ENCODE peak calls at places on chromosomes 4 and X, in eight cellular contexts. E is breast epithelium, Z is body of pancreas, F is colonic mucosa, M is lower lobe of right lung, U is psoas muscle, K is Peyer's patch, R is RWPE1. G is an unnamed sample.
A peak's percentile ranks its signal among the peaks of the same experiment; 100 is the strongest.

GRCh38 chr4:65344278-65344825 is 325.9 kb downstream of the EPHA5 start:
- DNase-seq in F (no peak), Z (no peak), U (no peak), K (no peak), E (no peak), M (no peak), R (no peak), G (no peak)

GRCh38 chrX:154082396-154083133 is 15.0 kb downstream of the MECP2 start:
- DNase-seq in U (no peak), Z (no peak), M (no peak), R (peak; percentile 19), E (no peak), F (no peak), K (no peak), G (no peak)

GRCh38 chr4:108335081-108335480 is 166.3 kb upstream of the LEF1 start:
- DNase-seq in R (no peak), U (no peak), M (no peak), K (no peak), Z (no peak), E (no peak), F (no peak), G (no peak)

GRCh38 chrX:13101439-13102139 is 57.2 kb upstream of the FAM9C start:
- DNase-seq in K (peak; percentile 42), R (peak; percentile 79), F (peak; percentile 83), Z (peak; percentile 70), M (peak; percentile 67), U (peak; percentile 71), E (peak; percentile 58), G (no peak)

GRCh38 chr4:2722033-2722432 is 34.1 kb downstream of the TNIP2 start:
- DNase-seq in F (no peak), K (no peak), E (no peak), U (no peak), R (no peak), M (no peak), Z (no peak), G (no peak)

GRCh38 chr4:42282081-42282901 is 115.0 kb upstream of the SHISA3 start:
- DNase-seq in R (peak; percentile 63), F (peak; percentile 59), E (no peak), Z (peak; percentile 49), K (no peak), U (peak; percentile 74), M (no peak), G (peak; percentile 43)

GRCh38 chr4:6449335-6449734 is 23.1 kb downstream of the PPP2R2C start:
- DNase-seq in K (no peak), U (no peak), F (no peak), Z (no peak), M (no peak), R (no peak), E (no peak), G (no peak)

GRCh38 chr4:154348657-154349056 is 142.9 kb downstream of the DCHS2 start:
- DNase-seq in R (no peak), K (no peak), F (no peak), M (no peak), Z (no peak), U (no peak), E (no peak), G (no peak)

GRCh38 chr4:122508083-122508482 is 51.6 kb upstream of the IL2 start:
- DNase-seq in E (no peak), F (no peak), K (no peak), R (no peak), M (no peak), U (no peak), Z (no peak), G (no peak)

GRCh38 chr4:2248821-2249261 is 6.9 kb upstream of the HAUS3 start:
- DNase-seq in F (no peak), R (no peak), M (peak; percentile 42), E (no peak), K (peak; percentile 13), Z (peak; percentile 5), U (peak; percentile 52), G (peak; percentile 4)

GRCh38 chrX:134599173-134599914 is 58.9 kb downstream of the PLAC1 start:
- DNase-seq in F (no peak), Z (no peak), U (no peak), M (no peak), K (no peak), R (no peak), E (no peak), G (no peak)

GRCh38 chr4:11565899-11566298 is 137.2 kb upstream of the HS3ST1 start:
- DNase-seq in M (no peak), U (no peak), R (no peak), Z (no peak), K (no peak), F (no peak), E (no peak), G (no peak)

GRCh38 chr4:64718091-64718490 is 308.8 kb upstream of the TECRL start:
- DNase-seq in K (no peak), U (no peak), Z (no peak), R (no peak), F (no peak), M (no peak), E (no peak), G (no peak)

GRCh38 chrX:57933321-57933720 is 23.1 kb upstream of the ZXDA start:
- DNase-seq in U (no peak), K (no peak), Z (no peak), F (no peak), R (no peak), M (no peak), E (no peak), G (no peak)

DNA sequence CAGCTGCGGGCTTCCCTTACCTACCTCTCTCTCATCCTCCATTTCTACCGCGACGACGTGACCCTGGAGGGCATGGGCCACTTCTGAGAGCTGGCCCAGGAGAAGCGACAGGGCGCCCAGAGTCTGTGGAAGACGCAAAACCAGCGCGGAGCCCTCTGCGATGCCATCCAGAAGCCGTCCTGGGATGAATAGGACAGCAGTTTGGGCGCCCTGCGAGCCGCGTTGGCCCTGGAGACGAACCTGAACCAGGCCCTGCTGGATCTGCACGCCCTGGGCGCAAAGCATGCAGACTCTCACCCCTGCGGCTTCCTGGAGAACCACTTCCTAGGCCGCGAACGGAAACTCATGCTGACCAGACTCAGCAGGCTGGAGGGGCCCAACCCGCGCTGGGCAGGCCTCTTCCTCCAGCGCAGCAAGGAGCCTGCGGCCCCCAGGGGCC is 52.7 kb upstream of the TMPRSS11F start:
- DNase-seq in U (no peak), M (peak; percentile 38), E (no peak), F (no peak), Z (no peak), K (no peak), R (no peak), G (no peak)
- H3K27ac ChIP-seq in U (no peak overlapping the region), M (no peak overlapping the region), E (no peak overlapping the region), F (no peak overlapping the region), Z (no peak overlapping the region), K (no peak overlapping the region), R (peak overlapping the region; percentile 5), G (no peak overlapping the region)

DNA sequence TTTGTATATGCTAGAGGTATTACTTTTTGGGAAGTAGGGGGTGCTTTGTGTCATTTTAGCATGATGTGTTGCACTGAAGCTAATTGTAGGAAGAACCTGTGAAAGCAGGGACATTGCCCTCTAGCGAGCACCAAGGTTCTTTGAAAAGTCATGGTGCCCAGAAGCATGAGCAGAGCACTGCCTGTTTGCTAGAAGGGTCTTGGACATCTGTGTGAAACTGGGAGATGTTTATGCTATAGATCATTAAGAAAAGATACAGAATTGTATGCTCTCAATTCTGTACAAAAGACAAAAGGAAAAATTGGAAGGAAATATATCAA is 14.7 kb downstream of the GRPR start:
- DNase-seq in U (no peak), F (no peak), M (no peak), E (no peak), Z (peak; percentile 34), K (no peak), R (no peak), G (no peak)
- TF ChIP-seq CTCF in U (no peak), F (no peak), M (no peak), E (no peak), Z (no peak), K (no peak), R (no peak), G (no peak)

DNA sequence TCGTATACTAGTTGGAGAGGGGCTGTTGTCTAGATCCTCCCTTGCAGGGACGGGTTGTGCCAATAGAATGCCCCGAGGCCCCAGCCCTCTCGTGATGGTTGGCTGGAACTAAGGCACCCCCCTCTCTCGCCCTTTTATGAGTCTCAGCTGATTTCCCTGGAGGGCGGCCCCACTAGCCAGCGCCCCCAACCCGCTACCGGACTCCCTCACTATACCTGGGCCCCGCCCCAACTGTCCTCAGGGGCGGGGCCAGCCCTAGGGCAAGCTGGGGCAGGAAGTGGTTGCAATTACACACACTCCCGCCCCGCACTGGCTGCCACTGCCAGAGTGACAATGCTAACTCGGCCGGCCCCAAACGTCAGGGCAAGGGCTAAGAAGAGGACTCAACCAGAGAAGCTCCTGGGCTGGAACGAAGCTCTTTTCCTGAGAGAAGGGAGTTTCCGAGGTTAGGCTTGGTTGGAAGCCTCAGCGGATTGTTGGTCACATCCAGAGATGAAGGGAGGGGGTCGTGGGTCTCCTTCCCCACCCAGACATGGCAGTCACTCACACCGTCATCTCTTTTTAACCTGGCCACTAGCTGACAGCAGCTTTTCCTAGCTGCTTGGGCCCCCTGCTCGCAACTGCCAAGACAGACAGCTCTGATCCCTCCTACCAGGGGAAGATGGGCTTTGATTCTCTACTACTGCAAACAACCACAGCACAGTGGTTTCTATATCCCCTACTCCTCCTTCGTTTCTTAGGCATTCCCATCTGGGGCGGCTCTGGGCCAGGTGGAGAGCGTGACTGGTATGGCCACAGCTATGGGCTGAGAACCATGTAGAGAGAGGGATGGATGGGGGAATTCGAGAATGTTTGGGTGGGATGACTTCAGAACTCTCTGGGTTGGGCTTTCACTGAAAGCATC is 21.0 kb upstream of the BCORL1 start:
- DNase-seq in U (peak; percentile 76), F (peak; percentile 81), Z (peak; percentile 83), M (peak; percentile 87), K (peak; percentile 82), E (peak; percentile 70), R (no peak), G (peak; percentile 69)
- H3K27ac ChIP-seq in U (no peak overlapping the region), F (no peak overlapping the region), Z (peak overlapping the region; percentile 59), M (peak overlapping the region; percentile 64), K (peak overlapping the region; percentile 54), E (peak overlapping the region; percentile 15), R (peak overlapping the region; percentile 39), G (peak overlapping the region; percentile 80)

GRCh38 chrX:55451990-55452824 is at the start of gene MAGEH1:
- DNase-seq in R (peak; percentile 11), F (peak; percentile 80), K (peak; percentile 81), Z (peak; percentile 85), U (peak; percentile 89), E (peak; percentile 65), M (peak; percentile 87), G (peak; percentile 89)

GRCh38 chrX:55451125-55451524 is 802 bp upstream of the MAGEH1 start:
- DNase-seq in R (no peak), U (no peak), K (no peak), Z (no peak), M (no peak), F (no peak), E (no peak), G (no peak)

GRCh38 chrX:55451626-55451989 is 319 bp upstream of the MAGEH1 start:
- DNase-seq in Z (no peak), K (no peak), M (no peak), U (no peak), E (no peak), R (no peak), F (no peak), G (no peak)

GRCh38 chrX:55452825-55453124 is 848 bp downstream of the MAGEH1 start:
- DNase-seq in E (no peak), M (no peak), R (no peak), Z (no peak), F (no peak), K (no peak), U (no peak), G (no peak)

DNA sequence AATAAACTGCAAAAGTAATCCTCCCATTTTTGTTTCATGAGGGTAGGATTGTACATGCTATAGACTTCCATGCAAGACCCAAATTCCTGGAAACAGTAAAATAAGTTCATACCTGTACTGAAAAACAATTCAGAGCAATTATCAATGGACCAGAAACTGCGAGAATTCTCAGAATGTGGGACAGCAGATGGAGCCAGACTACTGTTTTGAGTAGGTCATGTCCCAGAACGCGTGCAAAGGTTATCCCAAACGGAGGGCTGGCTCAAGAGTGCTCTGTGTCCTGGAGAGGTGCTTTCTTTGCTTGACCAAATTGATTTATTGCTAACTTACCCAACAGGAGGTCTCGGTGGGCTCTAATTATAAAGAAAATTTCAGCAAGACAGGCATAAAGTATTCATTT is 1.7 kb upstream of the MAGEH1 start:
- DNase-seq in E (no peak), F (no peak), R (no peak), U (no peak), M (no peak), K (no peak), Z (peak; percentile 8), G (no peak)
- TF ChIP-seq CTCF in E (no peak), F (no peak), R (no peak), U (no peak), M (no peak), K (no peak), Z (no peak), G (peak; percentile 22)